ENCODE peak calls at places on chromosome 16, in nine cellular contexts. T is CD4-positive, alpha-beta memory T cell; Q is psoas muscle; O is A549; R is lower lobe of right lung; H is NT2/D1; X is small intestine; P is WERI-Rb-1; Z is CD4-positive, alpha-beta T cell. J is an unnamed sample.

GRCh38 chr16:17339764-17340541 is 130.8 kb downstream of the XYLT1 start:
- DNase-seq in T (no peak), Q (no peak), O (no peak), R (no peak), H (no peak), X (peak; percentile 45), P (no peak), Z (no peak), J (no peak)

GRCh38 chr16:1812732-1813163 is 13.9 kb downstream of the HAGH start:
- DNase-seq in T (peak; percentile 32), Q (no peak), O (peak; percentile 80), R (peak; percentile 87), H (peak; percentile 44), X (peak; percentile 77), P (peak; percentile 71), Z (peak; percentile 34), J (peak; percentile 84)

GRCh38 chr16:14005335-14005734 is 65.8 kb upstream of the MRTFB start:
- DNase-seq in T (no peak), Q (no peak), O (no peak), R (no peak), H (no peak), X (no peak), P (no peak), Z (no peak), J (no peak)

GRCh38 chr16:82192665-82193064 is 22.6 kb upstream of the MPHOSPH6 start:
- DNase-seq in T (no peak), Q (no peak), O (no peak), R (no peak), H (no peak), X (no peak), P (no peak), Z (no peak), J (no peak)

GRCh38 chr16:1809281-1809801 is 15.8 kb upstream of the IGFALS start:
- DNase-seq in T (no peak), Q (peak; percentile 39), O (peak; percentile 50), R (peak; percentile 38), H (no peak), X (peak; percentile 49), P (no peak), Z (no peak), J (peak; percentile 57)

GRCh38 chr16:10938321-10938720 is 3.9 kb downstream of the DEXI start:
- DNase-seq in T (no peak), Q (no peak), O (no peak), R (no peak), H (no peak), X (peak; percentile 73), P (no peak), Z (no peak), J (no peak)

GRCh38 chr16:89689142-89689541 is 2.7 kb downstream of the CDK10 start:
- DNase-seq in T (no peak), Q (no peak), O (no peak), R (peak; percentile 28), H (no peak), X (no peak), P (no peak), Z (no peak), J (no peak)

GRCh38 chr16:1127971-1128715 is 24.8 kb upstream of the CACNA1H start:
- DNase-seq in T (no peak), Q (no peak), O (no peak), R (no peak), H (no peak), X (no peak), P (no peak), Z (no peak), J (no peak)

GRCh38 chr16:82185012-82185411 is 15.0 kb upstream of the MPHOSPH6 start:
- DNase-seq in T (no peak), Q (no peak), O (no peak), R (no peak), H (no peak), X (no peak), P (no peak), Z (no peak), J (no peak)

GRCh38 chr16:12570046-12570618 is 233.6 kb downstream of the CPPED1 start:
- DNase-seq in T (no peak), Q (no peak), O (no peak), R (no peak), H (no peak), X (no peak), P (no peak), Z (no peak), J (no peak)

GRCh38 chr16:19346335-19346922 is 60.9 kb downstream of the CLEC19A start:
- DNase-seq in T (no peak), Q (no peak), O (no peak), R (no peak), H (no peak), X (no peak), P (no peak), Z (no peak), J (no peak)

GRCh38 chr16:6625606-6626005 is 707.0 kb upstream of the RBFOX1 start:
- DNase-seq in T (no peak), Q (no peak), O (no peak), R (no peak), H (no peak), X (no peak), P (no peak), Z (no peak), J (no peak)
- H3K9me3 ChIP-seq in T (no peaks in the 10 kb centered on the region), Q (no peaks in the 10 kb centered on the region), O (no peaks in the 10 kb centered on the region), R (peaks cover 6% of the 10 kb centered on the region), H (peaks cover 1% of the 10 kb centered on the region), X (no peaks in the 10 kb centered on the region), P (no peaks in the 10 kb centered on the region), Z (no peaks in the 10 kb centered on the region), J (no peaks in the 10 kb centered on the region)

GRCh38 chr16:100989-101388 is 23.0 kb downstream of the MPG start:
- DNase-seq in T (no peak), Q (no peak), O (no peak), R (no peak), H (no peak), X (no peak), P (no peak), Z (no peak), J (no peak)

GRCh38 chr16:104828-105374 is 26.9 kb downstream of the MPG start:
- DNase-seq in T (no peak), Q (no peak), O (no peak), R (no peak), H (no peak), X (no peak), P (no peak), Z (no peak), J (no peak)

GRCh38 chr16:102060-102855 is 24.2 kb downstream of the MPG start:
- DNase-seq in T (no peak), Q (peak; percentile 88), O (no peak), R (no peak), H (no peak), X (no peak), P (no peak), Z (no peak), J (no peak)

GRCh38 chr16:104355-104754 is 26.3 kb downstream of the MPG start:
- DNase-seq in T (no peak), Q (no peak), O (no peak), R (no peak), H (no peak), X (no peak), P (no peak), Z (no peak), J (no peak)

GRCh38 chr16:101586-101985 is 23.6 kb downstream of the MPG start:
- DNase-seq in T (no peak), Q (no peak), O (no peak), R (no peak), H (no peak), X (no peak), P (no peak), Z (no peak), J (no peak)
- H3K9me3 ChIP-seq in T (no peaks in the 10 kb centered on the region), Q (no peaks in the 10 kb centered on the region), O (no peaks in the 10 kb centered on the region), R (no peaks in the 10 kb centered on the region), H (no peaks in the 10 kb centered on the region), X (no peaks in the 10 kb centered on the region), P (no peaks in the 10 kb centered on the region), Z (no peaks in the 10 kb centered on the region), J (no peaks in the 10 kb centered on the region)

GRCh38 chr16:35751191-35751941 is 2292.0 kb downstream of the TP53TG3F start:
- DNase-seq in T (no peak), Q (no peak), O (no peak), R (peak; percentile 43), H (no peak), X (no peak), P (no peak), Z (no peak), J (no peak)

GRCh38 chr16:35753559-35754390 is 2294.4 kb downstream of the TP53TG3F start:
- DNase-seq in T (no peak), Q (no peak), O (no peak), R (peak; percentile 31), H (no peak), X (no peak), P (no peak), Z (no peak), J (no peak)

GRCh38 chr16:35752012-35752772 is 2292.8 kb downstream of the TP53TG3F start:
- DNase-seq in T (no peak), Q (no peak), O (no peak), R (no peak), H (no peak), X (no peak), P (no peak), Z (no peak), J (peak; percentile 66)

GRCh38 chr16:35752773-35753558 is 2293.6 kb downstream of the TP53TG3F start:
- DNase-seq in T (no peak), Q (no peak), O (no peak), R (peak; percentile 30), H (no peak), X (no peak), P (no peak), Z (no peak), J (peak; percentile 67)

DNA sequence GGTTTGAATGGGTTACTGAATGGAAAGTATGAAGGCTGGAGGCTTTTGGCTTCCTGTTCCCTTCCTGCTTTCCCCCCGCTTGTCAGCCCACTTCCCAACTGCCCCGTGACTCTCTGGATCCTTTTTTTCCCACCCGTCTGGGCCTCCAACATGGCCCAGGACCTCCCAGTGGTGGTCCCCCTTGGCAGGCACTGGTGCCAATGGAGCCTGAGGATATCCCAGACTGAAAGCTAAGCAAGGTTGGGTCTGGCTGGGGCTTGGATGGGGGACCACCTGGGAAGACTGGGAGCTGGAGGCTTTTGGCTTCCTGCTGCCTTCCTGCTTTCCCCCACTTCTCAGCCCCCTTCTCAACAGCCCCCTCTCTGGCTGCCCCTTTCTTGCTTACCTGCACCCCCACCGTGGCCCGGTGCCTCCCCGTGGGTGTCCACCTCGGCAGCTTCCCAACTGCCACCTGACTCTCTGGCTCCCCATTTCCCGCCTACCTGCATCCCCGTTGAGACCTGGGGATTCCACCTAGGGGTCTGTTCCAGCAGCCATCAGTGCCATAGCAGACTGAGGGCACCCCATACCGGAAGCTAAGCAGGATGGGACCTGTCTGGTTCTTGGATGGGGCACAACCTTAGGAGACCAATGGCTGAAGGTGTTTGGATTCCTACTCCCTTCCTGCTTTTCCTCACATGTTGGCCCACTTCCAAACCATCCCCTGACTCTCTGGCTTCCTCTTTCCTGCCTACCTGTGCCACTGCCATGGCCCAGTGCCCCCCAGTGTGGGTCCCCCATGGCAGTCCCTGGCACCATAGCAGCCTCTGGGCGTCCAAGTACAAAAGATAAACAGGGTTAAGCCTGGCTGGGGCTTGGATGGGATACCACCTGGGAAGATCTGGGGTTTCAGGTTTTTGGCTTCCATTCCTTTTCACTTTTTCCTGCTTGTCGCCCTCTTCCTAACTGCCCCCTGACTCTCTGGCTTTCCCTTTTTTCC is 2295.3 kb downstream of the TP53TG3F start:
- DNase-seq in T (no peak), Q (no peak), O (no peak), R (no peak), H (no peak), X (no peak), P (no peak), Z (no peak), J (peak; percentile 43)
- H3K9me3 ChIP-seq in T (no peaks in the 10 kb centered on the region), Q (peaks cover 8% of the 10 kb centered on the region), O (no peaks in the 10 kb centered on the region), R (peaks cover 6% of the 10 kb centered on the region), H (no peaks in the 10 kb centered on the region), X (peaks cover 6% of the 10 kb centered on the region), P (peaks cover 2% of the 10 kb centered on the region), Z (peaks cover 35% of the 10 kb centered on the region), J (peaks cover 90% of the 10 kb centered on the region)

GRCh38 chr16:35255186-35255803 is 1795.9 kb downstream of the TP53TG3F start:
- DNase-seq in T (no peak), Q (no peak), O (no peak), R (no peak), H (no peak), X (no peak), P (no peak), Z (no peak), J (no peak)
- H3K9me3 ChIP-seq in T (peaks cover 8% of the 10 kb centered on the region), Q (peaks cover 6% of the 10 kb centered on the region), O (peaks cover 3% of the 10 kb centered on the region), R (no peaks in the 10 kb centered on the region), H (no peaks in the 10 kb centered on the region), X (peaks cover 5% of the 10 kb centered on the region), P (no peaks in the 10 kb centered on the region), Z (peaks cover 4% of the 10 kb centered on the region), J (no peaks in the 10 kb centered on the region)

J was measured in left lung.